ENCODE peak calls at places on chromosomes 1 and 21, in eight cellular contexts. G is ELR; V is heart left ventricle; N is effector CD4-positive, alpha-beta T cell; I is GM12865; C is NCI-H2171; L is activated naive CD8-positive, alpha-beta T cell treated with anti-CD3 and anti-CD28 coated beads, Interleukin-2, amount 50 U/mL, for 24 hours; Z is nephron progenitor cell. E is an unnamed sample.

GRCh38 chr1:109393602-109394233 is 4.0 kb downstream of the SORT1 start:
- DNase-seq in V (no peak), L (no peak), Z (no peak), N (no peak), C (no peak), I (no peak), G (no peak), E (no peak)

GRCh38 chr1:4603317-4604110 is 50.9 kb upstream of the AJAP1 start:
- DNase-seq in N (no peak), L (no peak), G (no peak), V (no peak), C (no peak), Z (no peak), I (no peak), E (no peak)

GRCh38 chr1:186033744-186034345 is 299.7 kb downstream of the HMCN1 start:
- DNase-seq in Z (no peak), G (peak; percentile 37), C (no peak), N (no peak), V (no peak), L (no peak), I (no peak), E (no peak)

GRCh38 chr1:114668784-114669561 is 876 bp downstream of the DENND2C start:
- DNase-seq in N (no peak), G (peak; percentile 76), L (no peak), V (peak; percentile 21), Z (no peak), I (no peak), C (no peak), E (no peak)

GRCh38 chr1:231642600-231643332 is 16.2 kb downstream of the DISC1 start:
- DNase-seq in N (no peak), I (no peak), L (no peak), G (no peak), V (no peak), Z (no peak), C (no peak), E (no peak)

GRCh38 chr1:241612533-241613505 is 27.4 kb downstream of the CHML start:
- DNase-seq in C (no peak), V (no peak), G (peak; percentile 96), I (no peak), N (no peak), L (no peak), Z (no peak), E (no peak)

GRCh38 chr1:207920481-207921050 is 9.6 kb upstream of the CD34 start:
- DNase-seq in N (no peak), L (no peak), G (no peak), V (no peak), Z (no peak), C (no peak), I (no peak), E (no peak)

GRCh38 chr1:216626394-216627067 is 96.7 kb downstream of the ESRRG start:
- DNase-seq in I (no peak), V (no peak), C (no peak), N (no peak), L (no peak), Z (no peak), G (peak; percentile 25), E (peak; percentile 26)

GRCh38 chr1:181103404-181103803 is 14.9 kb downstream of the IER5 start:
- DNase-seq in C (no peak), V (no peak), N (no peak), G (no peak), I (no peak), L (no peak), Z (no peak), E (no peak)

GRCh38 chr1:58968360-58968952 is 184.6 kb upstream of the JUN start:
- DNase-seq in V (peak; percentile 87), G (no peak), L (no peak), I (peak; percentile 95), C (peak; percentile 77), N (no peak), Z (no peak), E (peak; percentile 56)

GRCh38 chr21:25573409-25574206 is 33.7 kb downstream of the MRPL39 start:
- DNase-seq in L (peak; percentile 71), V (no peak), C (no peak), I (peak; percentile 83), Z (no peak), N (peak; percentile 38), G (peak; percentile 99), E (peak; percentile 51)

GRCh38 chr1:10225573-10225972 is 15.2 kb downstream of the KIF1B start:
- DNase-seq in I (no peak), N (no peak), V (no peak), L (no peak), G (peak; percentile 7), C (no peak), Z (no peak), E (no peak)

GRCh38 chr1:37602750-37603694 is 7.3 kb upstream of the GNL2 start:
- DNase-seq in N (peak; percentile 29), V (no peak), I (peak; percentile 57), Z (peak; percentile 55), C (no peak), L (peak; percentile 13), G (peak; percentile 59), E (peak; percentile 60)

GRCh38 chr1:230641900-230642262 is 400 bp upstream of the COG2 start:
- DNase-seq in C (no peak), Z (no peak), G (peak; percentile 2), V (peak; percentile 29), N (no peak), L (no peak), I (no peak), E (no peak)

GRCh38 chr1:24683713-24684162 is 40.6 kb downstream of the SRRM1 start:
- DNase-seq in Z (no peak), L (no peak), N (no peak), C (no peak), V (no peak), G (peak; percentile 99), I (no peak), E (peak; percentile 18)

GRCh38 chr1:3002349-3003038 is 18.8 kb upstream of the ACTRT2 start:
- DNase-seq in G (no peak), V (peak; percentile 8), L (no peak), Z (no peak), C (no peak), I (no peak), N (no peak), E (no peak)

GRCh38 chr1:92795166-92795565 is 10.3 kb upstream of the EVI5 start:
- DNase-seq in C (no peak), N (no peak), G (no peak), V (no peak), L (no peak), I (no peak), Z (no peak), E (no peak)

GRCh38 chr1:232974971-232975370 is 24.6 kb downstream of the NTPCR start:
- DNase-seq in C (no peak), L (no peak), V (no peak), I (no peak), Z (no peak), N (no peak), G (peak; percentile 19), E (no peak)

GRCh38 chr1:177302365-177303044 is 131.7 kb downstream of the BRINP2 start:
- DNase-seq in L (no peak), C (no peak), I (no peak), V (peak; percentile 77), Z (no peak), N (no peak), G (no peak), E (no peak)

GRCh38 chr1:22892789-22893188 is 79.9 kb downstream of the LACTBL1 start:
- DNase-seq in G (no peak), L (no peak), Z (no peak), N (no peak), V (no peak), C (no peak), I (no peak), E (no peak)

GRCh38 chr1:208781391-208782035 is 537.3 kb upstream of the PLXNA2 start:
- DNase-seq in G (no peak), L (no peak), I (no peak), C (no peak), N (no peak), V (no peak), Z (no peak), E (no peak)

GRCh38 chr1:203299180-203299579 is 6.1 kb upstream of the BTG2 start:
- DNase-seq in G (no peak), V (no peak), I (peak; percentile 77), Z (no peak), N (no peak), L (no peak), C (no peak), E (no peak)

GRCh38 chr1:185257947-185258203 is 59.2 kb downstream of the IVNS1ABP start:
- DNase-seq in I (no peak), L (no peak), G (peak; percentile 49), N (no peak), V (no peak), Z (no peak), C (no peak), E (no peak)

GRCh38 chr1:83905315-83905907 is 93.5 kb downstream of the TTLL7 start:
- DNase-seq in C (no peak), Z (peak; percentile 4), I (peak; percentile 30), V (no peak), G (peak; percentile 61), L (no peak), N (no peak), E (no peak)

GRCh38 chr1:226110249-226111108 is 48.0 kb downstream of the H3-3A start:
- DNase-seq in V (peak; percentile 82), Z (peak; percentile 79), G (peak; percentile 72), C (no peak), N (peak; percentile 35), L (peak; percentile 77), I (peak; percentile 93), E (peak; percentile 78)

GRCh38 chr1:40337448-40337847 is 20.4 kb upstream of the COL9A2 start:
- DNase-seq in G (no peak), V (no peak), I (no peak), L (no peak), N (no peak), Z (no peak), C (no peak), E (no peak)

E was measured in BE2C.